ENCODE peak calls at places on chromosomes 13 and 19, in seven cellular contexts. G, T, U, C, B, X and P are unnamed samples.

GRCh38 chr19:10112895-10113591 is 1.6 kb downstream of the P2RY11 start:
- DNase-seq in G (no peak), T (no peak), U (peak; percentile 46), C (no peak), B (peak; percentile 41), X (no peak), P (no peak)

GRCh38 chr13:81148822-81149221 is 807.9 kb upstream of the SPRY2 start:
- DNase-seq in G (no peak), T (no peak), U (no peak), C (no peak), B (no peak), X (no peak), P (no peak)

GRCh38 chr19:1111641-1112253 is 8.0 kb downstream of the GPX4 start:
- DNase-seq in G (no peak), T (no peak), U (no peak), C (no peak), B (no peak), X (no peak), P (no peak)

GRCh38 chr13:100214886-100215285 is 126.0 kb downstream of the PCCA start:
- DNase-seq in G (peak; percentile 93), T (no peak), U (no peak), C (no peak), B (no peak), X (no peak), P (peak; percentile 89)

GRCh38 chr19:3046621-3047306 is 15.5 kb downstream of the TLE5 start:
- DNase-seq in G (no peak), T (peak; percentile 44), U (no peak), C (peak; percentile 89), B (no peak), X (no peak), P (no peak)

GRCh38 chr13:45779901-45780300 is 71.7 kb downstream of the SIAH3 start:
- DNase-seq in G (no peak), T (no peak), U (no peak), C (no peak), B (no peak), X (no peak), P (no peak)

GRCh38 chr13:110166598-110166997 is 140.4 kb downstream of the COL4A1 start:
- DNase-seq in G (peak; percentile 24), T (no peak), U (no peak), C (no peak), B (no peak), X (no peak), P (no peak)

GRCh38 chr13:44384778-44385177 is 11.2 kb downstream of the SERP2 start:
- DNase-seq in G (no peak), T (no peak), U (no peak), C (no peak), B (no peak), X (no peak), P (no peak)

GRCh38 chr13:42486711-42487198 is 87.2 kb upstream of the TNFSF11 start:
- DNase-seq in G (peak; percentile 71), T (no peak), U (no peak), C (no peak), B (peak; percentile 55), X (no peak), P (peak; percentile 82)